ENCODE peak calls at places on chromosomes 11 and 22, in nine cellular contexts. W, P, O, Y, L, X, N, E and B are unnamed samples.

GRCh38 chr11:130383363-130384168 is 44.8 kb downstream of the ADAMTS8 start:
- DNase-seq in X (no peak), O (no peak), L (no peak), Y (peak; percentile 99), P (peak; percentile 67), E (no peak), N (no peak), W (no peak), B (no peak)

GRCh38 chr11:120097721-120098385 is 40.1 kb downstream of the TRIM29 start:
- DNase-seq in L (no peak), X (peak; percentile 46), P (no peak), Y (no peak), N (no peak), E (no peak), W (no peak), O (no peak), B (no peak)

GRCh38 chr11:22459053-22459452 is 120.9 kb downstream of the SLC17A6 start:
- DNase-seq in E (no peak), W (no peak), N (no peak), L (no peak), O (no peak), X (no peak), P (peak; percentile 86), Y (peak; percentile 4), B (no peak)

GRCh38 chr22:26380072-26380471 is 49.0 kb upstream of the ASPHD2 start:
- DNase-seq in E (no peak), O (no peak), Y (no peak), W (no peak), L (no peak), X (no peak), N (no peak), P (no peak), B (no peak)

GRCh38 chr11:10441652-10442503 is 13.2 kb upstream of the AMPD3 start:
- DNase-seq in E (no peak), W (no peak), N (no peak), L (no peak), P (no peak), Y (no peak), O (no peak), X (no peak), B (no peak)

GRCh38 chr22:35148381-35148780 is 82.4 kb downstream of the ISX start:
- DNase-seq in O (no peak), L (no peak), N (no peak), E (no peak), P (no peak), Y (no peak), X (peak; percentile 17), W (no peak), B (no peak)

GRCh38 chr11:47536925-47537324 is 16.0 kb downstream of the CELF1 start:
- DNase-seq in N (no peak), P (no peak), L (no peak), O (no peak), X (no peak), W (no peak), E (no peak), Y (no peak), B (no peak)

GRCh38 chr22:44403930-44404329 is 91.2 kb upstream of the SHISAL1 start:
- DNase-seq in Y (no peak), P (no peak), W (no peak), L (no peak), N (no peak), O (peak; percentile 25), X (peak; percentile 51), E (no peak), B (peak; percentile 1)

GRCh38 chr11:127862406-127862805 is 725.0 kb downstream of the ETS1 start:
- DNase-seq in Y (peak; percentile 7), P (no peak), X (no peak), W (no peak), E (no peak), L (no peak), N (no peak), O (no peak), B (no peak)

GRCh38 chr11:134071766-134072403 is 3.0 kb downstream of the JAM3 start:
- DNase-seq in Y (no peak), W (no peak), L (no peak), E (no peak), P (no peak), O (no peak), N (no peak), X (no peak), B (no peak)

GRCh38 chr22:26553056-26553752 is 36.7 kb downstream of the TPST2 start:
- DNase-seq in E (no peak), W (no peak), X (no peak), L (no peak), O (no peak), P (peak; percentile 83), Y (peak; percentile 57), N (no peak), B (no peak)

GRCh38 chr22:26592368-26593015 is 2.6 kb upstream of the TPST2 start:
- DNase-seq in O (peak; percentile 67), P (no peak), N (no peak), X (no peak), E (no peak), W (peak; percentile 81), L (no peak), Y (no peak), B (no peak)

GRCh38 chr11:47498149-47498548 is 49.2 kb upstream of the RAPSN start:
- DNase-seq in W (no peak), P (no peak), O (no peak), N (no peak), Y (no peak), L (no peak), X (no peak), E (no peak), B (no peak)

GRCh38 chr11:118928108-118928869 is 2.6 kb upstream of the BCL9L start:
- DNase-seq in E (peak; percentile 95), W (peak; percentile 97), X (peak; percentile 92), N (peak; percentile 95), O (peak; percentile 95), Y (peak; percentile 80), P (peak; percentile 94), L (peak; percentile 91), B (peak; percentile 89)

GRCh38 chr11:23263466-23263865 is 403.2 kb upstream of the CCDC179 start:
- DNase-seq in N (no peak), O (no peak), E (no peak), L (no peak), X (no peak), W (no peak), Y (no peak), P (no peak), B (no peak)

GRCh38 chr11:115674831-115675230 is 170.6 kb upstream of the CADM1 start:
- DNase-seq in X (no peak), P (no peak), Y (no peak), E (no peak), L (no peak), N (no peak), W (no peak), O (no peak), B (no peak)

GRCh38 chr11:2890466-2891241 is 5.1 kb upstream of the CDKN1C start:
- DNase-seq in W (peak; percentile 75), X (peak; percentile 91), Y (no peak), O (peak; percentile 80), N (peak; percentile 97), E (peak; percentile 92), P (peak; percentile 81), L (peak; percentile 81), B (no peak)

GRCh38 chr11:69509381-69509780 is 27.9 kb downstream of the LINC01488 start:
- DNase-seq in Y (no peak), X (peak; percentile 54), E (peak; percentile 34), L (peak; percentile 19), N (no peak), O (no peak), P (no peak), W (no peak), B (no peak)

GRCh38 chr11:84812351-84813083 is 814.6 kb downstream of the DLG2 start:
- DNase-seq in W (no peak), L (no peak), X (no peak), P (no peak), O (no peak), E (no peak), Y (no peak), N (no peak), B (no peak)

GRCh38 chr11:65932558-65932919 is 12.7 kb upstream of the TSGA10IP start:
- DNase-seq in E (no peak), Y (no peak), P (peak; percentile 22), N (no peak), X (no peak), O (no peak), L (no peak), W (no peak), B (no peak)
- TF ChIP-seq CTCF in E (no peak), Y (no peak), P (no peak), N (no peak), X (no peak), O (no peak), L (no peak), W (no peak), B (peak; percentile 3)

GRCh38 chr22:49449811-49450386 is 377.8 kb downstream of the BRD1 start:
- DNase-seq in L (no peak), X (no peak), P (no peak), N (no peak), W (no peak), E (no peak), Y (no peak), O (no peak), B (no peak)
- H3K4me3 ChIP-seq in L (no peak overlapping the region), X (no peak overlapping the region), P (no peak overlapping the region), N (no peak overlapping the region), W (no peak overlapping the region), E (no peak overlapping the region), Y (no peak overlapping the region), O (no peak overlapping the region), B (no peak overlapping the region)

GRCh38 chr11:80383655-80384054 is 942.8 kb upstream of the TENM4 start:
- DNase-seq in P (no peak), Y (no peak), E (no peak), O (no peak), N (no peak), L (no peak), W (peak; percentile 47), X (no peak), B (peak; percentile 4)
- TF ChIP-seq CTCF in P (no peak), Y (no peak), E (no peak), O (no peak), N (no peak), L (no peak), W (no peak), X (no peak), B (no peak)

GRCh38 chr11:64298966-64299846 is 952 bp upstream of the CATSPERZ start:
- DNase-seq in N (peak; percentile 71), P (no peak), E (peak; percentile 89), O (no peak), L (peak; percentile 70), X (peak; percentile 86), W (no peak), Y (no peak), B (no peak)
- H3K4me3 ChIP-seq in N (no peak overlapping the region), P (no peak overlapping the region), E (peak overlapping the region; percentile 46), O (no peak overlapping the region), L (peak overlapping the region; percentile 51), X (peak overlapping the region; percentile 55), W (peak overlapping the region; percentile 36), Y (no peak overlapping the region), B (peak overlapping the region; percentile 11)

DNA sequence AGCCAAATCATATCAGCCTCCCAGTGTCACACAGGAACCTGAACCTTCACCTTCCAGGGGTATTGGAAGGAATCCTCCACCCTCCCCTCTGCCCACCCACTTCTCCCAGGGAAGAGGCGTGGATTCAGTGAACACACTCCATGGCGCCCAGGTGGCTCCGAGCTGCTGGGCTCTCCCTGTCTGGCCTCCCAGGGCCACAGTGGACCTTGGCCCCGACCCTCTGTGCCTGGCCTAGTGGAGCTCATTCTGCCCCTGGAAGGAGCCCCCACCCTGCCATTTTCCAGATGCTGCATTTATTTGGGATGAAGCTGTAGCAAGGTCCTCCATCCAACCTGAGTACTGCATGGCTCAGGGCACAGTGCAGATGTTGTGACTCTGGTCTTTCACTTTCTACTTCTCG is 1340.1 kb downstream of the TBC1D22A start:
- DNase-seq in W (no peak), X (no peak), O (no peak), L (no peak), N (no peak), Y (no peak), P (no peak), E (no peak), B (no peak)
- TF ChIP-seq CTCF in W (no peak), X (no peak), O (no peak), L (no peak), N (no peak), Y (no peak), P (no peak), E (no peak), B (no peak)